ENCODE peak calls at places on chromosomes 5 and 9, in four cellular contexts. L, X, Y and F are unnamed samples.

GRCh38 chr5:155013526-155013925 is at the start of gene KIF4B:
- DNase-seq in L (no peak), X (no peak), Y (no peak), F (no peak)

GRCh38 chr5:10902145-10902544 is 141.1 kb upstream of the DAP start:
- DNase-seq in L (no peak), X (no peak), Y (no peak), F (no peak)

GRCh38 chr9:135366104-135366503 is 113.5 kb upstream of the PPP1R26 start:
- DNase-seq in L (no peak), X (no peak), Y (no peak), F (no peak)

GRCh38 chr9:6214451-6214850 is 1.2 kb upstream of the IL33 start:
- DNase-seq in L (no peak), X (no peak), Y (no peak), F (no peak)

GRCh38 chr5:167633114-167633513 is 658.3 kb upstream of the WWC1 start:
- DNase-seq in L (no peak), X (no peak), Y (no peak), F (no peak)

GRCh38 chr5:56506586-56506985 is 273.5 kb upstream of the ANKRD55 start:
- DNase-seq in L (no peak), X (no peak), Y (no peak), F (no peak)

GRCh38 chr5:73170522-73170921 is 2.5 kb upstream of the TMEM174 start:
- DNase-seq in L (peak; percentile 33), X (peak; percentile 19), Y (no peak), F (peak; percentile 38)

GRCh38 chr5:91562922-91563321 is 179.8 kb upstream of the ARRDC3 start:
- DNase-seq in L (no peak), X (no peak), Y (no peak), F (no peak)

GRCh38 chr5:151040211-151040747 is 19.9 kb downstream of the GPX3 start:
- DNase-seq in L (no peak), X (peak; percentile 78), Y (no peak), F (no peak)

GRCh38 chr9:91360551-91361293 is 996 bp downstream of the AUH start:
- DNase-seq in L (no peak), X (no peak), Y (peak; percentile 21), F (no peak)

GRCh38 chr9:132597073-132597775 is 14.8 kb downstream of the BARHL1 start:
- DNase-seq in L (no peak), X (no peak), Y (no peak), F (no peak)

GRCh38 chr5:117568622-117569021 is 994.0 kb upstream of the SEMA6A start:
- DNase-seq in L (no peak), X (no peak), Y (no peak), F (no peak)

GRCh38 chr9:81874926-81875325 is 53.3 kb upstream of the SPATA31D4 start:
- DNase-seq in L (no peak), X (no peak), Y (no peak), F (no peak)

GRCh38 chr9:113011911-113012381 is at the start of gene ZNF883:
- DNase-seq in L (peak; percentile 42), X (peak; percentile 68), Y (no peak), F (peak; percentile 44)

GRCh38 chr5:178413992-178414391 is 176.2 kb downstream of the COL23A1 start:
- DNase-seq in L (no peak), X (no peak), Y (no peak), F (no peak)

GRCh38 chr5:106755066-106755465 is 915.7 kb downstream of the EFNA5 start:
- DNase-seq in L (no peak), X (no peak), Y (no peak), F (no peak)

DNA sequence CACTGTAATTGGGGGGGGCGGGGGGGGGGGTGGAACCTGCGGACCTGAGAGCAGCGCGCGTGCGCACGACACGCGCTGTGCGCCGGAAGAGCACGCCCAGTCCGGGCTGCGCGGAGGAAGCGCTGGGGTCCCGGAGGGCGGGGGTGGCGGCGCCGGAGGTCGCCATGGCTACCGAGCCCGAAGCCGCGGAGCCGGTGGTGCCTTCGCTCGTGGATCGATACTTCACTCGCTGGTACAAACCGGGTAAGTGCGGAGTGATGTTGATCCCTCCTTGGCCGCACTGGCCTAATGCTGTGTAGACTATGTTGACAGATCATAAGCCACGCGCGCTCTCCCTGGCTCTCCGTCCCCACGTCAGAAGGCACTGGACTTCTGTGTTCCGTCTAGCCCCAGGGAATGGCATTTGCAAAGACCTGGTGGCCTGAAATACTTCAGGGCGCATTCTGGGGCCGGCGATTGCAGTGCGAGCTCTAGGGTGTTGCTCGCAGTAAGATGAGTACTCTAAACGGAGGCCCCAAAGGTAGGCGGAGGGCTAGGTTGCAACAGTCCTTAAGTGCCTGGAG is at the start of gene ABITRAM:
- DNase-seq in L (peak; percentile 95), X (peak; percentile 72), Y (peak; percentile 45), F (peak; percentile 92)
- TF ChIP-seq BHLHE40 in L (no peak), X (no peak), Y (no peak), F (no peak)

GRCh38 chr9:130872058-130872453 is 24.6 kb downstream of the QRFP start:
- DNase-seq in L (peak; percentile 53), X (no peak), Y (no peak), F (no peak)

GRCh38 chr9:130873966-130874365 is 22.6 kb downstream of the QRFP start:
- DNase-seq in L (peak; percentile 55), X (no peak), Y (no peak), F (no peak)

GRCh38 chr9:130872912-130873503 is 23.6 kb downstream of the QRFP start:
- DNase-seq in L (peak; percentile 58), X (peak; percentile 84), Y (no peak), F (no peak)

GRCh38 chr9:130871395-130872057 is 25.1 kb downstream of the QRFP start:
- DNase-seq in L (no peak), X (no peak), Y (no peak), F (no peak)

GRCh38 chr9:130872511-130872910 is 24.1 kb downstream of the QRFP start:
- DNase-seq in L (peak; percentile 53), X (no peak), Y (no peak), F (no peak)
- TF ChIP-seq FOXM1 in L (no peak), X (no peak), Y (no peak), F (no peak)

DNA sequence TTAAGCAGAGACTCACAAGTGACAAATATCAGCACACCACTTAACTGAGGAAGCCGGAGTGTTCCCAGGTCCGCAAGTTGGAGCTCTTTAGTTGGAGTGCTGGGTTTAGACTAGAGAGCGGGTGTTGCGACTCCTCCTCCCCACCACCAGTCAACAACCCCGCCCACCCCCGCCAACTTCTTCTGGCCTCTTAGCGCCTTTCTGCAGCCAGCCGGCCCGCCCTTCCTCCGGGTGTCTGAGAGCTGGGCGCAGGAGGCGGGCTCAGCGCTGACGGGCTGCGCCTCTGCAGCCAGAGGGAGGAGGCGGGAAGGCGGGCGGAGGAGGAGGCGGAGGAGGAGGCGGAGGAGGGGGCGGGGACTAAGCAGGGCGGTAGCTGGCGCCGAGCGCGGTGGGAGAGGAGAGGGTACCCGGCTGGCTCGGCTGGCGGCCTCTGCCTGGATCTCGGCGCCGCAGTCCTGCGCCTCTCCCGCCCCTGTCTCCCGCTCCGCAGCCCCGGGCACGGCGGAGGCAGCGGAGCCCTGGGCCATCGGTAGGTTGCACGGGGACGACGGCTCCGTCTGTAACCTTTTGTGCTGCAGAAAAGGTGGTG is at the start of gene MACIR:
- DNase-seq in L (peak; percentile 91), X (peak; percentile 69), Y (peak; percentile 88), F (peak; percentile 92)
- TF ChIP-seq SP1 in L (peak; percentile 75), X (no peak), Y (no peak), F (no peak)

DNA sequence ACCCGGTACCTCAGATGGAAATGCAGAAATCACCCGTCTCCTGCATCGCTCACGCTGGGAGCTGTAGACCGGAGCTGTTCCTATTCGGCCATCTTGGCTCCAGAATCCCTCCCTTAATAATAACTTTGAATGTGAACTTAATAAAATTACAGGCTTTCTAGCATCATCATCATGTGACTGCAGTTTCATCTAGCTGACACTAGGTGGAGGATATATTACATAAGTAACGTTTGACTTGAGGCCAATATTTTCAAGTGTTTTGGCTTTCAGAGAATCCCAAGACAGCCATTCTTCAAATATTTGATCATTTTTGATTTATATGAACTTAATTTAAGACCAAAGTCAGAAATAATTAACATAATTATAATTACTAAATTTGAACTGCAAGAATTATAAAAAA is 474.9 kb upstream of the CDH10 start:
- DNase-seq in L (peak; percentile 22), X (peak; percentile 1), Y (no peak), F (peak; percentile 18)
- TF ChIP-seq BHLHE40 in L (no peak), X (no peak), Y (no peak), F (no peak)

DNA sequence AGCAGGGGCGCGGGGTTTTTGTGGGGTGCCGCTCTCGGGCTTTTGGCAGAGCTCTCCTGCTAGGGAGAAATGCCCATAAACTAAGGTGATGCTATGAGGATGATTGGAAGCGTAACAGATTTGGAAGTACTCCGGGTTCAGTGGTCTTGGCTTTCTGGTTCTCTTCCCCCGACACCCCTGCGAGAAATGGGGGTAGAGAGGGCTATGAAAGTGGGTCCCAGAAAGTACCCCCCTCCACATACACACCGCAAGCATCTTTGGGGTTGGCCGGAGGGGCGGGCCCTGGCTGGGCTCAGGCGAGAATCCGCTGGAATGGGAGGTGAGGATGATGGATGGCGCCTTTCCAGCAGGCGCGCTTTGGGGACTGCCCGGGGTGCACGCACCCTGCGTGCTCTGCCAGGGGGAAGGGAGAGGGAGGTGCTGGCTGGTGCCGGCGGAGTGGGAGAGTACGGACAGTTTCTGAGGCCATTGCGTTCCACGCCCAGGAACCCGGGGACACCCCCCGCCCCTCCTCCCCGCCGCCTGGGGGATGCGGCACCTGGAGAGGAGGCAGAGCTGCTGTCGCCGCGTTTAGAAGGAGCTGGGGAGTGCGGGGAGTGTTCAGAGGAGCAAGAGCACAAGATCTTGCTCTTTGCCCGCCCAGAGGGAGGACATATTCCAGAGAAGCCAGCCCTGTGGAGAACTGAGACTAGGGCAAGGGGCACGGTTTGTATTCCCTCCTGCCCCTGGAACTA is 1.9 kb downstream of the PCSK5 start:
- DNase-seq in L (no peak), X (no peak), Y (no peak), F (peak; percentile 22)
- TF ChIP-seq FOXM1 in L (no peak), X (no peak), Y (no peak), F (no peak)

GRCh38 chr9:130207241-130207992 is 35.2 kb downstream of the NCS1 start:
- DNase-seq in L (no peak), X (no peak), Y (no peak), F (no peak)

GRCh38 chr9:130205912-130206311 is 33.7 kb downstream of the NCS1 start:
- DNase-seq in L (no peak), X (no peak), Y (no peak), F (no peak)

GRCh38 chr9:130209422-130209821 is 37.2 kb downstream of the NCS1 start:
- DNase-seq in L (no peak), X (no peak), Y (no peak), F (no peak)

GRCh38 chr9:130206579-130206978 is 34.4 kb downstream of the NCS1 start:
- DNase-seq in L (no peak), X (no peak), Y (no peak), F (no peak)

GRCh38 chr9:130208600-130209347 is 36.6 kb downstream of the NCS1 start:
- DNase-seq in L (peak; percentile 44), X (no peak), Y (no peak), F (no peak)
- TF ChIP-seq SP1 in L (no peak), X (no peak), Y (no peak), F (no peak)